ENCODE peak calls at places on chromosomes 4 and X, in four cellular contexts. One of them, this sample, is unnamed.

GRCh38 chrX:152641996-152642395 is 4.3 kb downstream of the GABRQ start:
- DNase-seq in BE2C: peak
- DNase-seq in GM12865: peak
- DNase-seq in AG09309: no peak
- DNase-seq in this sample: no peak

GRCh38 chrX:9646471-9647038 is 119.1 kb downstream of the GPR143 start:
- DNase-seq in BE2C: no peak
- DNase-seq in GM12865: no peak
- DNase-seq in AG09309: no peak
- DNase-seq in this sample: no peak

GRCh38 chrX:9586992-9587392 is 122.1 kb downstream of the TBL1X start:
- DNase-seq in BE2C: peak
- DNase-seq in GM12865: no peak
- DNase-seq in AG09309: no peak
- DNase-seq in this sample: no peak

GRCh38 chr4:113674251-113674650 is 87.3 kb downstream of the CAMK2D start:
- DNase-seq in BE2C: no peak
- DNase-seq in GM12865: no peak
- DNase-seq in AG09309: no peak
- DNase-seq in this sample: no peak

GRCh38 chr4:151324449-151325319 is 721 bp downstream of the SH3D19 start:
- DNase-seq in BE2C: no peak
- DNase-seq in GM12865: no peak
- DNase-seq in AG09309: no peak
- DNase-seq in this sample: no peak

GRCh38 chr4:37439809-37440518 is 195.4 kb downstream of the NWD2 start:
- DNase-seq in BE2C: no peak
- DNase-seq in GM12865: no peak
- DNase-seq in AG09309: no peak
- DNase-seq in this sample: no peak

GRCh38 chrX:13235930-13236329 is 83.9 kb downstream of the ATXN3L start:
- DNase-seq in BE2C: no peak
- DNase-seq in GM12865: no peak
- DNase-seq in AG09309: no peak
- DNase-seq in this sample: no peak

GRCh38 chrX:80812176-80812575 is 2.5 kb upstream of the BRWD3 start:
- DNase-seq in BE2C: peak
- DNase-seq in GM12865: peak
- DNase-seq in AG09309: no peak
- DNase-seq in this sample: no peak

GRCh38 chr4:5751918-5752802 is 41.2 kb downstream of the EVC start:
- DNase-seq in BE2C: no peak
- DNase-seq in GM12865: no peak
- DNase-seq in AG09309: no peak
- DNase-seq in this sample: no peak

GRCh38 chr4:77777135-77777777 is 41.9 kb downstream of the CNOT6L start:
- DNase-seq in BE2C: no peak
- DNase-seq in GM12865: no peak
- DNase-seq in AG09309: no peak
- DNase-seq in this sample: no peak

GRCh38 chr4:20612313-20612712 is 87.9 kb upstream of the PACRGL start:
- DNase-seq in BE2C: no peak
- DNase-seq in GM12865: no peak
- DNase-seq in AG09309: no peak
- DNase-seq in this sample: no peak

GRCh38 chr4:59630235-59630634 is 1569.9 kb upstream of the ADGRL3 start:
- DNase-seq in BE2C: no peak
- DNase-seq in GM12865: no peak
- DNase-seq in AG09309: no peak
- DNase-seq in this sample: no peak

GRCh38 chr4:86013623-86014022 is 346.2 kb downstream of the MAPK10 start:
- DNase-seq in BE2C: no peak
- DNase-seq in GM12865: no peak
- DNase-seq in AG09309: no peak
- DNase-seq in this sample: no peak

GRCh38 chr4:107009196-107009595 is 26.9 kb downstream of the DKK2 start:
- DNase-seq in BE2C: no peak
- DNase-seq in GM12865: no peak
- DNase-seq in AG09309: no peak
- DNase-seq in this sample: no peak

GRCh38 chr4:46329118-46329976 is 60.6 kb downstream of the GABRA2 start:
- DNase-seq in BE2C: peak
- DNase-seq in GM12865: peak
- DNase-seq in AG09309: no peak
- DNase-seq in this sample: no peak

GRCh38 chr4:29581469-29581868 is 1138.7 kb upstream of the PCDH7 start:
- DNase-seq in BE2C: no peak
- DNase-seq in GM12865: no peak
- DNase-seq in AG09309: peak
- DNase-seq in this sample: no peak

GRCh38 chr4:128810331-128810870 is 901 bp downstream of the JADE1 start:
- DNase-seq in BE2C: peak
- DNase-seq in GM12865: peak
- DNase-seq in AG09309: no peak
- DNase-seq in this sample: peak

GRCh38 chr4:39305902-39306677 is 60.1 kb downstream of the RFC1 start:
- DNase-seq in BE2C: no peak
- DNase-seq in GM12865: no peak
- DNase-seq in AG09309: no peak
- DNase-seq in this sample: no peak

GRCh38 chr4:23291139-23291538 is 598.4 kb downstream of the GBA3 start:
- DNase-seq in BE2C: no peak
- DNase-seq in GM12865: no peak
- DNase-seq in AG09309: no peak
- DNase-seq in this sample: no peak

GRCh38 chr4:150244600-150244999 is 166.4 kb downstream of the DCLK2 start:
- DNase-seq in BE2C: no peak
- DNase-seq in GM12865: no peak
- DNase-seq in AG09309: no peak
- DNase-seq in this sample: no peak

GRCh38 chrX:56788717-56789122 is 59.7 kb downstream of the NBDY start:
- DNase-seq in BE2C: no peak
- DNase-seq in GM12865: no peak
- DNase-seq in AG09309: no peak
- DNase-seq in this sample: no peak

DNA sequence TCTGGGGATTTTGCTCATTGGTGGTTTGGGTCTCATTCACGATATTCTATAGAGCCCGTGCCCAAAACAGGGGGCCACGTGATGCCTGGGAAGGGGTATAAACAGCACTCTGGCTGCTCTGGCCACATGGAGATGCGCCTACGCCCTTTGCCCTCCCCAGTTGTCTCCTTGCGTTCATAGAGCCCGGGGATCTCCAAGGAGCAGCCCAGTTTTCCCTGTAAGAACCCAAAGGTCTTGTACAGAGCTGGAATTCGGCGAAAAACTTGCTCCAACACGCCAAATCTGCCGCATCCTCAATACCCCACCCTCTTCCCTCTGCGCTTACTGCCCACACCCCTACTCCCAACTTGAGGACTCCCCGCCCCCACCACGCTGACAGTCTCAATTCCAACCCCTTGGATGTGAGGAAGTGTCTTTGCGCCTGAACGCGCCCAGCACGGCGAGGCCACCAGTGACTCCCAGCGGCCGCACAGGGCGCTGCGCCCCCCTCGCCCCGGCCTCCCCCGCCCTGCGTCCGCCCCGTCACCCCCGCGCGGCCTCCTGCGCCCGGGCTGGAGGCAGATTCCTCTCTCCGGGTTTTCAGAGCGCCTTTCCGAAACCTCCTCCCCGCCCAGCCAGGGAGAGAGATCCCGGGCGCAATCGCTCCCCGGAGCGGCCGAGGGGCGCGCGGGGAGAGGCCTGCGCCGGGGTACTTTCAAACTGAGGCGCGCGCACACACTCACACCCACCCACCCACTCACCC is at the start of gene NHS:
- DNase-seq in BE2C: peak
- DNase-seq in GM12865: no peak
- DNase-seq in AG09309: peak
- DNase-seq in this sample: no peak
- TF ChIP-seq CTCF in BE2C: peak
- TF ChIP-seq CTCF in GM12865: no peak
- TF ChIP-seq CTCF in AG09309: peak
- TF ChIP-seq CTCF in this sample: no peak

DNA sequence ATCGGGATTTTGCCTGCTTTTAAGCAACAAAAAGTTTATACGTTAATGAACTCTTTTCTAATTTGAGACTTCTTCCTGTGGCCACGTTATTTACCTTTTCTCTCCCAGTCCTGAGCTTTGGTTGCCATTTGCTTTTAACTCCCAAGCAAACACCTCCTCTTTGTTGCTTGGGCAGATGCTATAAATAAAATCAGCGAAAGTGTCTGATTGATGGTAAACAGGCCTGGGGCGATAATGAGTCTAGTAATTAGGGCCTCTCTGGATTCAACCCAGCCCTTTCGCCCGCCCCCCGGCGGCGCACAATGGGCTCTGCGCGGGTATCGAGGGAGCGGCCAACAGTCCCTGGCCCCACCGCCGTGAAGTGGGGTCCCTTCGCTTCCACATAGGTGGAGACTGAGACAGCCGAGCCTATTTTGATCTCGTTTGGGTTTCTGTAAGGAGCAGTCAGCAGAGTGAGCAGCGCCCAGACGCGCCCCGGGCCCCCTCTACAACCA is 791 bp downstream of the CLGN start:
- DNase-seq in BE2C: peak
- DNase-seq in GM12865: no peak
- DNase-seq in AG09309: no peak
- DNase-seq in this sample: peak
- H3K4me3 ChIP-seq in BE2C: peak
- H3K4me3 ChIP-seq in GM12865: peak
- H3K4me3 ChIP-seq in AG09309: peak
- H3K4me3 ChIP-seq in this sample: peak

DNA sequence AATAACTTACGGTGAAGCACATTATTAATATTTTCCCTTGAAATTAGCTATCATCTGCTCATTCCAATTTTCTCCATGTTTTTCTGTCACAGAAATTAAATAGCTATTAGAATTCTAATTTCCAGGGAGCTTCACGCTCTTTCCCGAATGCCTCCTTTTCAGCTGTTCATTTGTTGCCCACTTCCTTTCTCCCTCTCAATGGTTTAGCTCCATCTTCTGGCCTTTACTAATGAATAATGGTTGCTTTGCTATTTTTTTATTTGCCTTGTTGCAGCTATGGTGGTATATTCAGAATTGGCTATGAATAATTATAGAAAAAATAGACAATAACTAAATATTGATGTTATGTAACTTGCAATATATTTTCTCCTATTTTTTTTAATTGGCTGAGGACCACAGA is 70.5 kb downstream of the GRIA2 start:
- DNase-seq in BE2C: no peak
- DNase-seq in GM12865: no peak
- DNase-seq in AG09309: no peak
- DNase-seq in this sample: no peak
- TF ChIP-seq CTCF in BE2C: peak
- TF ChIP-seq CTCF in GM12865: no peak
- TF ChIP-seq CTCF in AG09309: peak
- TF ChIP-seq CTCF in this sample: no peak

DNA sequence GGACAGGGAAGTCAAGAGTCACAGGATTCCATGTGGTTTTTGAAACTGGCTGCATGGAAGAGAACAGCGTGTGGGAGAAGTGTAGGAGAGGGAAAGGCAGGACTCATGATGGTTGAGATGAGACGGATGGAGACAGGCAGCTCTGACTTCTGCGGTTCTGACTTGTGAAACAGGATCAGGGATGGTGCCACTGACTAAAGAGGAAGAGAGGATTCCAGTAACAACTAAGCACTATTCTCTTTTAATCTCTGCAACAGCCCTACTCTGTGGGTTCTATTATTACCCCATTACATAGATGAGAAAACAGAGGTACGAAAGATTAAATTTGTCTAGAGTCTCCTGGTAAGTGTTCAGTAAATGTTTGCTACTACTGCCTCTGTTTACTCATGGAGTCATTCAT is 156.3 kb downstream of the CBR4 start:
- DNase-seq in BE2C: no peak
- DNase-seq in GM12865: peak
- DNase-seq in AG09309: no peak
- DNase-seq in this sample: peak
- H3K4me3 ChIP-seq in BE2C: no peak
- H3K4me3 ChIP-seq in GM12865: no peak
- H3K4me3 ChIP-seq in AG09309: no peak
- H3K4me3 ChIP-seq in this sample: no peak

GRCh38 chr4:98151145-98151929 is 8.1 kb upstream of the STPG2 start:
- DNase-seq in BE2C: no peak
- DNase-seq in GM12865: no peak
- DNase-seq in AG09309: no peak
- DNase-seq in this sample: no peak

GRCh38 chr4:98148856-98149255 is 5.6 kb upstream of the STPG2 start:
- DNase-seq in BE2C: no peak
- DNase-seq in GM12865: no peak
- DNase-seq in AG09309: no peak
- DNase-seq in this sample: no peak

GRCh38 chr4:98150092-98150761 is 7.0 kb upstream of the STPG2 start:
- DNase-seq in BE2C: no peak
- DNase-seq in GM12865: no peak
- DNase-seq in AG09309: no peak
- DNase-seq in this sample: no peak
- TF ChIP-seq CTCF in BE2C: no peak
- TF ChIP-seq CTCF in GM12865: no peak
- TF ChIP-seq CTCF in AG09309: peak
- TF ChIP-seq CTCF in this sample: no peak

DNA sequence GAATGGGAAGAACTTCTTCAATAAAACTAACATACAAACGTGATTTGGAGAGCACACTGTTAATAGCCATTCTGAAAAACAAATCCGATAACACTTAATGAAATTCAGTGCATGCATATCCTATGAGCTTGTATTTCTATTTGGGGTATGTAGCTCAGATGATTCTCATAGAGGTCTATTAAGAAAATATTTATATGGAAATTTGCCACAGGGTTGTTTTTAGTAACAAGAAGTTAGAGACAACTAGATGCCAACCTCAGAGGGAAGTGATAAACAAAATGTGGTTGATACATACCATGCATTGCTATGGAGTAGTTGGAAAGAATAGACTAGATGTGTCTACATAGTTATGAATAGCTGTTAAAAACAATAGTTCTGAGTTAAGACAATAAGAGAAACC is 395.8 kb upstream of the MAGEB18 start:
- DNase-seq in BE2C: no peak
- DNase-seq in GM12865: no peak
- DNase-seq in AG09309: no peak
- DNase-seq in this sample: no peak
- H3K4me3 ChIP-seq in BE2C: no peak
- H3K4me3 ChIP-seq in GM12865: no peak
- H3K4me3 ChIP-seq in AG09309: no peak
- H3K4me3 ChIP-seq in this sample: no peak

GRCh38 chrX:11759461-11760311 is 1.6 kb downstream of the MSL3 start:
- DNase-seq in BE2C: peak
- DNase-seq in GM12865: peak
- DNase-seq in AG09309: peak
- DNase-seq in this sample: peak
- TF ChIP-seq CTCF in BE2C: no peak
- TF ChIP-seq CTCF in GM12865: no peak
- TF ChIP-seq CTCF in AG09309: no peak
- TF ChIP-seq CTCF in this sample: no peak

DNA sequence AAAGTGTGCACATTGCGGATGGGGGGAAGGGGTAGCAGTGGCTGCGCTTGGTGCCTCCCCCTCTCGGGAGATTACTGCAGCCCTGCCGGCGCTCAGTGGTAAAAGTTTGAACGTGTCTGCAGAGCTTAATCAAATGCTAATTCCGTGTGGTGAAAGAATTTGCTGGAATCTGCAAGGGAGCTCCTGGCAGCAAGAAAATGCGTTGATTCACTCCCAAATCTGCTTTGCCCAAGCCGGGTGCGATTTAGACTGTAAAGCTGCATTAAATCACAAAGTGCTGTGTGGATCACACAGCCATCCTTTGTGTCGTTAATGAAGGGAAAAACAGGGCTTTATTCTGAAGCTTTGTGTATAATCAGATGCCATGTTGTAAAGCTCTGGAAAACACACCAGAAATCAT is 444.1 kb downstream of the BCOR start:
- DNase-seq in BE2C: no peak
- DNase-seq in GM12865: no peak
- DNase-seq in AG09309: no peak
- DNase-seq in this sample: no peak
- H3K4me3 ChIP-seq in BE2C: no peak
- H3K4me3 ChIP-seq in GM12865: no peak
- H3K4me3 ChIP-seq in AG09309: no peak
- H3K4me3 ChIP-seq in this sample: no peak